ENCODE peak calls at places on chromosomes 3 and 15, in nine cellular contexts. One of them, this sample, is unnamed.

GRCh38 chr3:155744626-155745324 is at the start of gene PLCH1:
- DNase-seq in HCT116: peak; percentile 62
- DNase-seq in neural progenitor cell: peak; percentile 93
- DNase-seq in PC-3: peak; percentile 81
- DNase-seq in GM23248: peak; percentile 72
- DNase-seq in hepatocyte: peak; percentile 81
- DNase-seq in SK-N-SH: peak; percentile 86
- DNase-seq in OCI-LY7: peak; percentile 44
- DNase-seq in GM23338: peak; percentile 97
- DNase-seq in this sample: no peak

GRCh38 chr3:184360070-184360833 is 1.2 kb downstream of the CLCN2 start:
- DNase-seq in HCT116: no peak
- DNase-seq in neural progenitor cell: peak; percentile 60
- DNase-seq in PC-3: no peak
- DNase-seq in GM23248: no peak
- DNase-seq in hepatocyte: no peak
- DNase-seq in SK-N-SH: no peak
- DNase-seq in OCI-LY7: no peak
- DNase-seq in GM23338: no peak
- DNase-seq in this sample: no peak

GRCh38 chr15:64213646-64214045 is 50.8 kb upstream of the PPIB start:
- DNase-seq in HCT116: no peak
- DNase-seq in neural progenitor cell: no peak
- DNase-seq in PC-3: peak; percentile 33
- DNase-seq in GM23248: no peak
- DNase-seq in hepatocyte: no peak
- DNase-seq in SK-N-SH: no peak
- DNase-seq in OCI-LY7: no peak
- DNase-seq in GM23338: no peak
- DNase-seq in this sample: no peak

GRCh38 chr3:58150130-58150663 is 60.6 kb downstream of the DNASE1L3 start:
- DNase-seq in HCT116: no peak
- DNase-seq in neural progenitor cell: no peak
- DNase-seq in PC-3: no peak
- DNase-seq in GM23248: no peak
- DNase-seq in hepatocyte: no peak
- DNase-seq in SK-N-SH: no peak
- DNase-seq in OCI-LY7: no peak
- DNase-seq in GM23338: no peak
- DNase-seq in this sample: no peak

GRCh38 chr15:73601449-73602425 is 31.5 kb downstream of the NPTN start:
- DNase-seq in HCT116: no peak
- DNase-seq in neural progenitor cell: peak; percentile 38
- DNase-seq in PC-3: peak; percentile 58
- DNase-seq in GM23248: peak; percentile 70
- DNase-seq in hepatocyte: peak; percentile 69
- DNase-seq in SK-N-SH: no peak
- DNase-seq in OCI-LY7: no peak
- DNase-seq in GM23338: peak; percentile 38
- DNase-seq in this sample: no peak

GRCh38 chr3:169998668-169999131 is 32.1 kb downstream of the SEC62 start:
- DNase-seq in HCT116: no peak
- DNase-seq in neural progenitor cell: no peak
- DNase-seq in PC-3: peak; percentile 62
- DNase-seq in GM23248: peak; percentile 89
- DNase-seq in hepatocyte: peak; percentile 23
- DNase-seq in SK-N-SH: no peak
- DNase-seq in OCI-LY7: peak; percentile 25
- DNase-seq in GM23338: no peak
- DNase-seq in this sample: peak; percentile 66

GRCh38 chr3:44955917-44956316 is 20.1 kb downstream of the ZDHHC3 start:
- DNase-seq in HCT116: no peak
- DNase-seq in neural progenitor cell: no peak
- DNase-seq in PC-3: no peak
- DNase-seq in GM23248: no peak
- DNase-seq in hepatocyte: no peak
- DNase-seq in SK-N-SH: no peak
- DNase-seq in OCI-LY7: no peak
- DNase-seq in GM23338: no peak
- DNase-seq in this sample: no peak

GRCh38 chr3:123635717-123636116 is 50.9 kb upstream of the HACD2 start:
- DNase-seq in HCT116: no peak
- DNase-seq in neural progenitor cell: no peak
- DNase-seq in PC-3: no peak
- DNase-seq in GM23248: no peak
- DNase-seq in hepatocyte: no peak
- DNase-seq in SK-N-SH: no peak
- DNase-seq in OCI-LY7: no peak
- DNase-seq in GM23338: no peak
- DNase-seq in this sample: no peak

GRCh38 chr15:67977690-67978089 is 76.4 kb upstream of the PIAS1 start:
- DNase-seq in HCT116: no peak
- DNase-seq in neural progenitor cell: no peak
- DNase-seq in PC-3: no peak
- DNase-seq in GM23248: no peak
- DNase-seq in hepatocyte: no peak
- DNase-seq in SK-N-SH: no peak
- DNase-seq in OCI-LY7: no peak
- DNase-seq in GM23338: no peak
- DNase-seq in this sample: no peak

GRCh38 chr15:67059127-67059553 is 6.3 kb upstream of the SMAD3 start:
- DNase-seq in HCT116: no peak
- DNase-seq in neural progenitor cell: no peak
- DNase-seq in PC-3: no peak
- DNase-seq in GM23248: no peak
- DNase-seq in hepatocyte: peak; percentile 64
- DNase-seq in SK-N-SH: no peak
- DNase-seq in OCI-LY7: no peak
- DNase-seq in GM23338: no peak
- DNase-seq in this sample: no peak

GRCh38 chr3:185549111-185549510 is 3.3 kb downstream of the LIPH start:
- DNase-seq in HCT116: peak; percentile 84
- DNase-seq in neural progenitor cell: no peak
- DNase-seq in PC-3: peak; percentile 99
- DNase-seq in GM23248: peak; percentile 99
- DNase-seq in hepatocyte: peak; percentile 56
- DNase-seq in SK-N-SH: no peak
- DNase-seq in OCI-LY7: no peak
- DNase-seq in GM23338: no peak
- DNase-seq in this sample: no peak

GRCh38 chr3:157188391-157188790 is 28.4 kb upstream of the CCNL1 start:
- DNase-seq in HCT116: no peak
- DNase-seq in neural progenitor cell: no peak
- DNase-seq in PC-3: no peak
- DNase-seq in GM23248: no peak
- DNase-seq in hepatocyte: no peak
- DNase-seq in SK-N-SH: no peak
- DNase-seq in OCI-LY7: no peak
- DNase-seq in GM23338: no peak
- DNase-seq in this sample: no peak

GRCh38 chr3:48997714-48998637 is 7.9 kb downstream of the P4HTM start:
- DNase-seq in HCT116: no peak
- DNase-seq in neural progenitor cell: peak; percentile 71
- DNase-seq in PC-3: no peak
- DNase-seq in GM23248: no peak
- DNase-seq in hepatocyte: no peak
- DNase-seq in SK-N-SH: peak; percentile 86
- DNase-seq in OCI-LY7: no peak
- DNase-seq in GM23338: peak; percentile 61
- DNase-seq in this sample: no peak

GRCh38 chr3:125220681-125221429 is 8.3 kb upstream of the SLC12A8 start:
- DNase-seq in HCT116: no peak
- DNase-seq in neural progenitor cell: no peak
- DNase-seq in PC-3: no peak
- DNase-seq in GM23248: peak; percentile 63
- DNase-seq in hepatocyte: no peak
- DNase-seq in SK-N-SH: no peak
- DNase-seq in OCI-LY7: no peak
- DNase-seq in GM23338: peak; percentile 8
- DNase-seq in this sample: no peak

GRCh38 chr3:56087460-56087859 is 380.8 kb downstream of the ERC2 start:
- DNase-seq in HCT116: no peak
- DNase-seq in neural progenitor cell: no peak
- DNase-seq in PC-3: no peak
- DNase-seq in GM23248: no peak
- DNase-seq in hepatocyte: no peak
- DNase-seq in SK-N-SH: no peak
- DNase-seq in OCI-LY7: no peak
- DNase-seq in GM23338: no peak
- DNase-seq in this sample: peak; percentile 8

GRCh38 chr3:160413613-160414248 is 14.3 kb downstream of the SMC4 start:
- DNase-seq in HCT116: peak; percentile 60
- DNase-seq in neural progenitor cell: peak; percentile 78
- DNase-seq in PC-3: peak; percentile 83
- DNase-seq in GM23248: peak; percentile 79
- DNase-seq in hepatocyte: peak; percentile 85
- DNase-seq in SK-N-SH: peak; percentile 64
- DNase-seq in OCI-LY7: peak; percentile 76
- DNase-seq in GM23338: peak; percentile 83
- DNase-seq in this sample: peak; percentile 77

GRCh38 chr15:28986108-28986507 is 100.3 kb downstream of the APBA2 start:
- DNase-seq in HCT116: no peak
- DNase-seq in neural progenitor cell: no peak
- DNase-seq in PC-3: no peak
- DNase-seq in GM23248: no peak
- DNase-seq in hepatocyte: no peak
- DNase-seq in SK-N-SH: no peak
- DNase-seq in OCI-LY7: no peak
- DNase-seq in GM23338: no peak
- DNase-seq in this sample: no peak

GRCh38 chr3:13141991-13142412 is 68.8 kb upstream of the IQSEC1 start:
- DNase-seq in HCT116: no peak
- DNase-seq in neural progenitor cell: peak; percentile 89
- DNase-seq in PC-3: peak; percentile 48
- DNase-seq in GM23248: peak; percentile 49
- DNase-seq in hepatocyte: peak; percentile 78
- DNase-seq in SK-N-SH: no peak
- DNase-seq in OCI-LY7: peak; percentile 43
- DNase-seq in GM23338: peak; percentile 92
- DNase-seq in this sample: peak; percentile 30
- TF ChIP-seq EZH2phosphoT487 in HCT116: no peak
- TF ChIP-seq EZH2phosphoT487 in neural progenitor cell: no peak
- TF ChIP-seq EZH2phosphoT487 in PC-3: no peak
- TF ChIP-seq EZH2phosphoT487 in GM23248: no peak
- TF ChIP-seq EZH2phosphoT487 in hepatocyte: no peak
- TF ChIP-seq EZH2phosphoT487 in SK-N-SH: no peak
- TF ChIP-seq EZH2phosphoT487 in OCI-LY7: no peak
- TF ChIP-seq EZH2phosphoT487 in GM23338: no peak
- TF ChIP-seq EZH2phosphoT487 in this sample: no peak

DNA sequence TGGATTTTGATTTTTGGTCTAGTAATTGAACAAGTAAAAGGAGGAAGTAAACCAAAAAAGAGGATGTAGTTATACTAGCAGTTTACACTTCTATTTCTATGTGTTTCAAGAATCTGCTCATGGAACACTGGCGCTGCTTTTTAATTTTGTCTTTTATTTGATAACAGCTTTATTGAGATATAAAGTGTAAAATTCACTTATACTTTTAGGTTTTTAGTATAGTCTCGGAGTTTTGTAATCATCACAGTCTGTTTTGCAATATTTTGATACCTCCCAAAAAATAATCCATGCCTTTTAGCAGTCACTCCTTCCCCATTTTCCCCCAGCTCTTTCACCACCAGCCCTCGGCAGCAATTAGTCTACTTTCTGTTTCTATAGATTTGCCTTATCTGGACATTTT is 18.0 kb downstream of the UBE2E2 start:
- DNase-seq in HCT116: no peak
- DNase-seq in neural progenitor cell: no peak
- DNase-seq in PC-3: no peak
- DNase-seq in GM23248: no peak
- DNase-seq in hepatocyte: no peak
- DNase-seq in SK-N-SH: no peak
- DNase-seq in OCI-LY7: peak; percentile 41
- DNase-seq in GM23338: no peak
- DNase-seq in this sample: no peak
- H2AFZ ChIP-seq in HCT116: no peak overlapping the region
- H2AFZ ChIP-seq in neural progenitor cell: no peak overlapping the region
- H2AFZ ChIP-seq in PC-3: no peak overlapping the region
- H2AFZ ChIP-seq in GM23248: no peak overlapping the region
- H2AFZ ChIP-seq in hepatocyte: no peak overlapping the region
- H2AFZ ChIP-seq in SK-N-SH: no peak overlapping the region
- H2AFZ ChIP-seq in OCI-LY7: peak overlapping the region; percentile 32
- H2AFZ ChIP-seq in GM23338: no peak overlapping the region
- H2AFZ ChIP-seq in this sample: no peak overlapping the region

DNA sequence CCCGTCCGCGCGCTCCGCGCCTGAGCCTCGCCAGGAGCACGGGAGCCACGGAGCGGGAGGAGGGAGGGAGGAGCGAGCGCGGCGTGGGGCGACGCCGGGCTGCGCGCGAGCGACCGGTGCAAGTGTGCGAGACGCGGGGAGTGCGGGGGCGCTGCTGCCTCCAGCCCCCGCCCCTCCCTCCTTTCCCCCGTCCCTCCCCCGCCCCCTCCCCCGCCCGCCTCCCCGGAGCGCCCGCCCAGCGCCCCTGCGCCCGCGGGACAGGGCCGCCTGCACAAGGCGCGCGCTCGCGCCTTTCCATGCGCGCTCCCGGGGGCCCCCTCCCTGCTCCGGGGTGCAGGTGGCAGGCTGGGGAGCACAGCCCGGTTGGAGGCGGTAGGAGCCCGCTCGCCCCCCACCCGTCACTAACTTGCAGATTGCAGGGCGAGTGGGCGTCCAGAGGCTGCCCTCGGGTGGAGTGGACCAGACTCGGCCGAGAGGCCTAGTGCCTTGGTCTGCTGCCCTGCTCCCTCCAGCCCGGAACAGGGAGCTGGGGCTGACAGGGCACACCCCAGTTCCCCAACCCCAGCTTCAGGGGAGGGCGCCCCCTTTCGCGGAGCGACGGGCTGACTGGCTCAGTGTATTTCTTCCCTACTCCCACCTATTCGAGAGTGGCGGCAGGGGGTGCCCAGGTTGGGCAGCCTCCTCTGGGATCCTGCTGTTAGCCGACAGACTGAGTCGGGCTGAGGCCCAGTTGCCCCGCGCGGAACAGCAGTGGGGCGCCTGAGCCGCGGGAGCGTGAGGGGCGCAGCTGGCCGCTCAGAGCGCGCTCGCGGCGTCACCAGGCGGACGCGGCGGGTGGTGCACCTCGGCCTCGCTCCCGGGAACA is at the start of gene WNT7A:
- DNase-seq in HCT116: no peak
- DNase-seq in neural progenitor cell: peak; percentile 82
- DNase-seq in PC-3: peak; percentile 62
- DNase-seq in GM23248: peak; percentile 46
- DNase-seq in hepatocyte: peak; percentile 78
- DNase-seq in SK-N-SH: peak; percentile 91
- DNase-seq in OCI-LY7: no peak
- DNase-seq in GM23338: peak; percentile 69
- DNase-seq in this sample: no peak
- TF ChIP-seq EZH2phosphoT487 in HCT116: no peak
- TF ChIP-seq EZH2phosphoT487 in neural progenitor cell: peak; percentile 48
- TF ChIP-seq EZH2phosphoT487 in PC-3: no peak
- TF ChIP-seq EZH2phosphoT487 in GM23248: no peak
- TF ChIP-seq EZH2phosphoT487 in hepatocyte: no peak
- TF ChIP-seq EZH2phosphoT487 in SK-N-SH: no peak
- TF ChIP-seq EZH2phosphoT487 in OCI-LY7: no peak
- TF ChIP-seq EZH2phosphoT487 in GM23338: no peak
- TF ChIP-seq EZH2phosphoT487 in this sample: no peak

DNA sequence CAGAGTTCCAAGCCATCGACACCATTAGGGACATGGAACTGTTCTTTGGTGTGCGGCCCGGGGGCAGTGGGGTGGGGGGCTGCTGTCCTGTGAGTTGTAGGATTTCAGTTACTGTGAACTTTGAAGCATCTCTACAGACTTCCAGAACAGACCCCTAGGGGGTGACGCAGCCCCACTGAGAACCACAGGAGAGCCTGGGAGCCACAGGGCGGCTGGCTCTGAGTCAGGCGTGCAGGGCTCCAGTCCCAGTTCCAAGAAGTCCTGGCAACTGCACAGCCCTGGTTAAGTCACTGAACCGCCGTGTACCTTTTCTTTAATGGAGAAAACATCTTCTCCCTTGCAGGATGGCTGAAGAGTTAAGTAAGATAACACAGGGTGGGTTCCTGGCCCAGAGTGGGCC is 23.5 kb upstream of the LRTM1 start:
- DNase-seq in HCT116: no peak
- DNase-seq in neural progenitor cell: peak; percentile 74
- DNase-seq in PC-3: peak; percentile 53
- DNase-seq in GM23248: peak; percentile 97
- DNase-seq in hepatocyte: peak; percentile 86
- DNase-seq in SK-N-SH: peak; percentile 63
- DNase-seq in OCI-LY7: peak; percentile 22
- DNase-seq in GM23338: peak; percentile 77
- DNase-seq in this sample: no peak
- H2AFZ ChIP-seq in HCT116: no peak overlapping the region
- H2AFZ ChIP-seq in neural progenitor cell: no peak overlapping the region
- H2AFZ ChIP-seq in PC-3: no peak overlapping the region
- H2AFZ ChIP-seq in GM23248: peak overlapping the region; percentile 20
- H2AFZ ChIP-seq in hepatocyte: no peak overlapping the region
- H2AFZ ChIP-seq in SK-N-SH: no peak overlapping the region
- H2AFZ ChIP-seq in OCI-LY7: no peak overlapping the region
- H2AFZ ChIP-seq in GM23338: no peak overlapping the region
- H2AFZ ChIP-seq in this sample: no peak overlapping the region

This sample was measured in MM.1S.